ENCODE peak calls at places on chromosomes 12 and 14, in four cellular contexts. One of them, this sample, is unnamed.

GRCh38 chr12:67697981-67698380 is 49.4 kb downstream of the DYRK2 start:
- DNase-seq in psoas muscle: no peak
- DNase-seq in Peyer's patch: no peak
- DNase-seq in heart left ventricle: no peak
- DNase-seq in this sample: peak; percentile 84

GRCh38 chr14:105537580-105538474 is 11.4 kb downstream of the TMEM121 start:
- DNase-seq in psoas muscle: peak; percentile 58
- DNase-seq in heart left ventricle: peak; percentile 56
- DNase-seq in Peyer's patch: peak; percentile 89
- DNase-seq in this sample: no peak

GRCh38 chr12:125098676-125099406 is 33.6 kb downstream of the AACS start:
- DNase-seq in heart left ventricle: no peak
- DNase-seq in psoas muscle: no peak
- DNase-seq in Peyer's patch: no peak
- DNase-seq in this sample: no peak

GRCh38 chr12:123896786-123897185 is 75.8 kb downstream of the CCDC92 start:
- DNase-seq in psoas muscle: no peak
- DNase-seq in Peyer's patch: no peak
- DNase-seq in heart left ventricle: no peak
- DNase-seq in this sample: peak; percentile 89

GRCh38 chr12:18363321-18363720 is 102.0 kb downstream of the PIK3C2G start:
- DNase-seq in psoas muscle: no peak
- DNase-seq in heart left ventricle: no peak
- DNase-seq in Peyer's patch: no peak
- DNase-seq in this sample: no peak

GRCh38 chr12:27076468-27076867 is 5.9 kb downstream of the C12orf71 start:
- DNase-seq in heart left ventricle: no peak
- DNase-seq in Peyer's patch: no peak
- DNase-seq in psoas muscle: no peak
- DNase-seq in this sample: no peak

GRCh38 chr12:109952873-109953272 is 43.3 kb downstream of the GIT2 start:
- DNase-seq in psoas muscle: peak; percentile 67
- DNase-seq in heart left ventricle: peak; percentile 73
- DNase-seq in Peyer's patch: no peak
- DNase-seq in this sample: no peak

GRCh38 chr12:131986847-131987398 is 37.2 kb downstream of the EP400 start:
- DNase-seq in psoas muscle: no peak
- DNase-seq in Peyer's patch: no peak
- DNase-seq in heart left ventricle: no peak
- DNase-seq in this sample: no peak

GRCh38 chr12:113273053-113273725 is 51.9 kb downstream of the TPCN1 start:
- DNase-seq in Peyer's patch: no peak
- DNase-seq in psoas muscle: peak; percentile 49
- DNase-seq in heart left ventricle: no peak
- DNase-seq in this sample: peak; percentile 7

GRCh38 chr12:92452763-92453162 is 250.0 kb upstream of the PLEKHG7 start:
- DNase-seq in psoas muscle: no peak
- DNase-seq in Peyer's patch: no peak
- DNase-seq in heart left ventricle: no peak
- DNase-seq in this sample: no peak

GRCh38 chr12:3202734-3203446 is 125.7 kb downstream of the TSPAN9 start:
- DNase-seq in psoas muscle: peak; percentile 79
- DNase-seq in heart left ventricle: no peak
- DNase-seq in Peyer's patch: peak; percentile 75
- DNase-seq in this sample: peak; percentile 26

GRCh38 chr12:57069522-57069921 is 9.1 kb downstream of the NEMP1 start:
- DNase-seq in heart left ventricle: peak; percentile 68
- DNase-seq in psoas muscle: no peak
- DNase-seq in Peyer's patch: peak; percentile 85
- DNase-seq in this sample: peak; percentile 91

GRCh38 chr12:41213107-41213506 is 25.0 kb downstream of the PDZRN4 start:
- DNase-seq in psoas muscle: no peak
- DNase-seq in heart left ventricle: no peak
- DNase-seq in Peyer's patch: no peak
- DNase-seq in this sample: no peak
- H3K4me3 ChIP-seq in psoas muscle: no peak overlapping the region
- H3K4me3 ChIP-seq in heart left ventricle: no peak overlapping the region
- H3K4me3 ChIP-seq in Peyer's patch: no peak overlapping the region
- H3K4me3 ChIP-seq in this sample: no peak overlapping the region

GRCh38 chr12:45543887-45544286 is 185.6 kb upstream of the ARID2 start:
- DNase-seq in Peyer's patch: peak; percentile 73
- DNase-seq in heart left ventricle: no peak
- DNase-seq in psoas muscle: no peak
- DNase-seq in this sample: peak; percentile 80

GRCh38 chr12:45547132-45547531 is 182.4 kb upstream of the ARID2 start:
- DNase-seq in heart left ventricle: no peak
- DNase-seq in Peyer's patch: no peak
- DNase-seq in psoas muscle: no peak
- DNase-seq in this sample: no peak

GRCh38 chr12:45546545-45546944 is 183.0 kb upstream of the ARID2 start:
- DNase-seq in heart left ventricle: no peak
- DNase-seq in psoas muscle: no peak
- DNase-seq in Peyer's patch: no peak
- DNase-seq in this sample: no peak

GRCh38 chr12:45549503-45549902 is 180.0 kb upstream of the ARID2 start:
- DNase-seq in psoas muscle: no peak
- DNase-seq in Peyer's patch: no peak
- DNase-seq in heart left ventricle: no peak
- DNase-seq in this sample: no peak

GRCh38 chr12:45547822-45548221 is 181.7 kb upstream of the ARID2 start:
- DNase-seq in psoas muscle: no peak
- DNase-seq in Peyer's patch: no peak
- DNase-seq in heart left ventricle: no peak
- DNase-seq in this sample: peak; percentile 5
- TF ChIP-seq CTCF in psoas muscle: no peak
- TF ChIP-seq CTCF in Peyer's patch: no peak
- TF ChIP-seq CTCF in heart left ventricle: no peak
- TF ChIP-seq CTCF in this sample: peak; percentile 19

DNA sequence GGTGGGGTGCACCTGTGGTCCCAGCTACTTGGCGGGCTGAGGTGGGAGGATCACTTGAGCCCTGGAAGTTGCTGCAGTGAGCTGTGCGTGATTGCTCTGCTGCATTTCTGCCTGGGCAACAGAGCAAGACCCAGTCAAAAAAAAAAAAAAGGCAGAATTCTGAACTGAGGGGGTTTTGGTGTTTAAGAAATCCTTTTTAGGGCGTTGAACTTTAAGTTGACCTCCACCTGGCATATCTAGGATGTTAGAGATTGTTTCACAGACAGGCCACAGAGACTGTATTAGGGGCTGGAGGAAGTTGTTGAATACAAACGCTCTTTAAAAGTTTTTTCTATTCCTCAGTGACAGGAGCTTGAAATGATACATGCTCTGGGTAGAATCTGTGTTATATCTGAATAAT is 60.5 kb downstream of the FBXW8 start:
- DNase-seq in Peyer's patch: no peak
- DNase-seq in psoas muscle: no peak
- DNase-seq in heart left ventricle: no peak
- DNase-seq in this sample: no peak
- H3K4me3 ChIP-seq in Peyer's patch: no peak overlapping the region
- H3K4me3 ChIP-seq in psoas muscle: no peak overlapping the region
- H3K4me3 ChIP-seq in heart left ventricle: no peak overlapping the region
- H3K4me3 ChIP-seq in this sample: no peak overlapping the region

DNA sequence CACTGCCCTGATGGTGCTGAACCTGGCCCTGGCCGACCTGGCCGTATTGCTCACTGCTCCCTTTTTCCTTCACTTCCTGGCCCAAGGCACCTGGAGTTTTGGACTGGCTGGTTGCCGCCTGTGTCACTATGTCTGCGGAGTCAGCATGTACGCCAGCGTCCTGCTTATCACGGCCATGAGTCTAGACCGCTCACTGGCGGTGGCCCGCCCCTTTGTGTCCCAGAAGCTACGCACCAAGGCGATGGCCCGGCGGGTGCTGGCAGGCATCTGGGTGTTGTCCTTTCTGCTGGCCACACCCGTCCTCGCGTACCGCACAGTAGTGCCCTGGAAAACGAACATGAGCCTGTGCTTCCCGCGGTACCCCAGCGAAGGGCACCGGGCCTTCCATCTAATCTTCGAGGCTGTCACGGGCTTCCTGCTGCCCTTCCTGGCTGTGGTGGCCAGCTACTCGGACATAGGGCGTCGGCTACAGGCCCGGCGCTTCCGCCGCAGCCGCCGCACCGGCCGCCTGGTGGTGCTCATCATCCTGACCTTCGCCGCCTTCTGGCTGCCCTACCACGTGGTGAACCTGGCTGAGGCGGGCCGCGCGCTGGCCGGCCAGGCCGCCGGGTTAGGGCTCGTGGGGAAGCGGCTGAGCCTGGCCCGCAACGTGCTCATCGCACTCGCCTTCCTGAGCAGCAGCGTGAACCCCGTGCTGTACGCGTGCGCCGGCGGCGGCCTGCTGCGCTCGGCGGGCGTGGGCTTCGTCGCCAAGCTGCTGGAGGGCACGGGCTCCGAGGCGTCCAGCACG is 4.7 kb downstream of the LTB4R start:
- DNase-seq in psoas muscle: peak; percentile 76
- DNase-seq in heart left ventricle: peak; percentile 68
- DNase-seq in Peyer's patch: peak; percentile 86
- DNase-seq in this sample: no peak
- TF ChIP-seq CTCF in psoas muscle: peak; percentile 32
- TF ChIP-seq CTCF in heart left ventricle: peak; percentile 28
- TF ChIP-seq CTCF in Peyer's patch: peak; percentile 25
- TF ChIP-seq CTCF in this sample: peak; percentile 24

GRCh38 chr14:54568821-54569591 is 2.1 kb downstream of the SAMD4A start:
- DNase-seq in psoas muscle: peak; percentile 59
- DNase-seq in heart left ventricle: peak; percentile 71
- DNase-seq in Peyer's patch: no peak
- DNase-seq in this sample: peak; percentile 40

GRCh38 chr14:54570651-54571415 is 3.9 kb downstream of the SAMD4A start:
- DNase-seq in psoas muscle: no peak
- DNase-seq in heart left ventricle: no peak
- DNase-seq in Peyer's patch: no peak
- DNase-seq in this sample: peak; percentile 91

GRCh38 chr14:54567634-54568561 is 970 bp downstream of the SAMD4A start:
- DNase-seq in heart left ventricle: peak; percentile 69
- DNase-seq in Peyer's patch: peak; percentile 78
- DNase-seq in psoas muscle: peak; percentile 72
- DNase-seq in this sample: peak; percentile 48

GRCh38 chr14:54572316-54572715 is 5.4 kb downstream of the SAMD4A start:
- DNase-seq in heart left ventricle: no peak
- DNase-seq in Peyer's patch: no peak
- DNase-seq in psoas muscle: no peak
- DNase-seq in this sample: no peak

GRCh38 chr14:54570047-54570446 is 3.1 kb downstream of the SAMD4A start:
- DNase-seq in Peyer's patch: no peak
- DNase-seq in heart left ventricle: no peak
- DNase-seq in psoas muscle: no peak
- DNase-seq in this sample: no peak
- H3K4me3 ChIP-seq in Peyer's patch: no peak overlapping the region
- H3K4me3 ChIP-seq in heart left ventricle: no peak overlapping the region
- H3K4me3 ChIP-seq in psoas muscle: peak overlapping the region; percentile 5
- H3K4me3 ChIP-seq in this sample: peak overlapping the region; percentile 30

GRCh38 chr12:13982010-13982409 is 608 bp upstream of the GRIN2B start:
- DNase-seq in heart left ventricle: no peak
- DNase-seq in psoas muscle: no peak
- DNase-seq in Peyer's patch: no peak
- DNase-seq in this sample: no peak
- TF ChIP-seq CTCF in heart left ventricle: no peak
- TF ChIP-seq CTCF in psoas muscle: no peak
- TF ChIP-seq CTCF in Peyer's patch: peak; percentile 10
- TF ChIP-seq CTCF in this sample: no peak

DNA sequence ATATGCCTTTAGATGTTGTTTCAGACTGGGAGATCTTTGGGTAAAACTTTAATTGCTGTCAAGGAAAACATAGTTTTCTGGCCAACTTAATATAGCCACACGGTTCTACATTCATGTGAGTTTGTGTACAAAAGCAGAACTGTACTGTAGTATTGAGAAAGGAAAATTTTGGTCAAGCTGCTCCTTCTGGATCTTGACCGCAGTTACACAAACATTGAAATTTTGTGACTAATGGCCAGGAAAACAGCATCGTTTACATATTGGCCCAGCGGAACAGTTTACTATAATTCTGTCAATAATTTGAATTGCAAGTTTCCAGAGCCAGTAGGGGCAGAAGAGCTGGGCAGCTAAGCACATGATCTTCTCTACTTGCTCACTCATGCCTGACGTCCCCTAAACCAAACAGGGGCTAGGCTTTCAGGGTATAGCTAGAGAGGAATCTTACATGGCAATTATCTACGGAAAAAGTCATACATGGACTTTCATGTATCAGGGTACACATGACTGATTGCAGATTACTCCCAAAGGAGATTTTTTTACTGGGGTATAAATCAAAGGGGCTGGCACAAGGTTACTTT is 11.3 kb upstream of the ART4 start:
- DNase-seq in psoas muscle: no peak
- DNase-seq in heart left ventricle: no peak
- DNase-seq in Peyer's patch: no peak
- DNase-seq in this sample: peak; percentile 52
- H3K4me3 ChIP-seq in psoas muscle: no peak overlapping the region
- H3K4me3 ChIP-seq in heart left ventricle: no peak overlapping the region
- H3K4me3 ChIP-seq in Peyer's patch: no peak overlapping the region
- H3K4me3 ChIP-seq in this sample: no peak overlapping the region

GRCh38 chr14:37565550-37565949 is 29.5 kb downstream of the FOXA1 start:
- DNase-seq in psoas muscle: no peak
- DNase-seq in heart left ventricle: no peak
- DNase-seq in Peyer's patch: no peak
- DNase-seq in this sample: no peak
- TF ChIP-seq CTCF in psoas muscle: no peak
- TF ChIP-seq CTCF in heart left ventricle: no peak
- TF ChIP-seq CTCF in Peyer's patch: no peak
- TF ChIP-seq CTCF in this sample: no peak

GRCh38 chr14:103880986-103881926 is 33.9 kb upstream of the PPP1R13B start:
- DNase-seq in Peyer's patch: no peak
- DNase-seq in heart left ventricle: peak; percentile 82
- DNase-seq in psoas muscle: no peak
- DNase-seq in this sample: no peak
- H3K4me3 ChIP-seq in Peyer's patch: no peak overlapping the region
- H3K4me3 ChIP-seq in heart left ventricle: no peak overlapping the region
- H3K4me3 ChIP-seq in psoas muscle: no peak overlapping the region
- H3K4me3 ChIP-seq in this sample: no peak overlapping the region

GRCh38 chr12:51889216-51890134 is 1.6 kb downstream of the ANKRD33 start:
- DNase-seq in psoas muscle: no peak
- DNase-seq in heart left ventricle: no peak
- DNase-seq in Peyer's patch: peak; percentile 37
- DNase-seq in this sample: no peak

GRCh38 chr12:51890511-51891171 is 2.7 kb downstream of the ANKRD33 start:
- DNase-seq in psoas muscle: no peak
- DNase-seq in heart left ventricle: peak; percentile 25
- DNase-seq in Peyer's patch: peak; percentile 41
- DNase-seq in this sample: no peak

GRCh38 chr12:51893786-51894185 is 5.9 kb downstream of the ANKRD33 start:
- DNase-seq in Peyer's patch: peak; percentile 22
- DNase-seq in psoas muscle: no peak
- DNase-seq in heart left ventricle: no peak
- DNase-seq in this sample: no peak

GRCh38 chr12:51890135-51890464 is 2.2 kb downstream of the ANKRD33 start:
- DNase-seq in psoas muscle: no peak
- DNase-seq in heart left ventricle: no peak
- DNase-seq in Peyer's patch: peak; percentile 9
- DNase-seq in this sample: no peak

DNA sequence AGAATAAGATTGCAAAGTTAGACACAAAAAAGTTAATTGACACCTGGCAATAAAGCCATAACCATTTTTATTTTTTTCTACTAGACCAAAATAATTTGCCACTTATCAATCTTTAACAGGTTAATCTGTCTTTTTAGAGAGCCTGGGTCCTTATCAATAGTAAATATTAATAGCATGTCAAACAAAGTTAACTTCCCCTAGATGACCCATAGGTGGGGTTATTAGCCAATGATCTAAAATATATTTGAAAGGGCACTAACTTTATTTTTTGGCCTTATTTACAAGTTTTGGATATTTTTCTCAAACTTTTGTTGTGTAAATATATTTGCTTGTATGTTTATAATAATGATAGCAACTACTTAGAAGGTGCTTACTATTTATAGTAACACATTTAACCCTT is 3.9 kb downstream of the ANKRD33 start:
- DNase-seq in psoas muscle: no peak
- DNase-seq in Peyer's patch: no peak
- DNase-seq in heart left ventricle: no peak
- DNase-seq in this sample: peak; percentile 48
- TF ChIP-seq CTCF in psoas muscle: peak; percentile 34
- TF ChIP-seq CTCF in Peyer's patch: peak; percentile 26
- TF ChIP-seq CTCF in heart left ventricle: peak; percentile 55
- TF ChIP-seq CTCF in this sample: peak; percentile 60

This sample was measured in AG10803.